ENCODE peak calls at places on chromosomes 2 and 18, in six cellular contexts. E is fibroblast of pulmonary artery, V is pancreas, Z is endodermal cell, I is thyroid gland, L is heart left ventricle. O is an unnamed sample.

GRCh38 chr2:46135936-46136335 is 161.3 kb upstream of the EPAS1 start:
- DNase-seq in E (peak; percentile 92), V (no peak), Z (no peak), I (peak; percentile 80), L (no peak), O (peak; percentile 82)

GRCh38 chr2:225771691-225772090 is 372.2 kb downstream of the NYAP2 start:
- DNase-seq in E (no peak), V (no peak), Z (no peak), I (no peak), L (no peak), O (no peak)

GRCh38 chr2:128606837-128607236 is 288.2 kb upstream of the HS6ST1 start:
- DNase-seq in E (no peak), V (no peak), Z (no peak), I (no peak), L (no peak), O (no peak)

GRCh38 chr2:55156326-55156725 is 75.8 kb downstream of the CLHC1 start:
- DNase-seq in E (no peak), V (no peak), Z (no peak), I (peak; percentile 26), L (no peak), O (peak; percentile 45)

GRCh38 chr18:32735781-32736180 is 37.0 kb downstream of the KLHL14 start:
- DNase-seq in E (peak; percentile 5), V (no peak), Z (no peak), I (no peak), L (no peak), O (peak; percentile 62)

GRCh38 chr18:3180325-3180724 is 39.4 kb downstream of the MYOM1 start:
- DNase-seq in E (peak; percentile 21), V (no peak), Z (no peak), I (no peak), L (no peak), O (peak; percentile 43)

GRCh38 chr18:58005036-58005435 is 39.0 kb upstream of the NEDD4L start:
- DNase-seq in E (peak; percentile 21), V (no peak), Z (no peak), I (no peak), L (no peak), O (peak; percentile 67)

GRCh38 chr2:16084274-16084673 is 143.9 kb downstream of the MYCN start:
- DNase-seq in E (no peak), V (no peak), Z (peak; percentile 35), I (no peak), L (no peak), O (no peak)

GRCh38 chr2:52539026-52539964 is 1228.3 kb upstream of the CHAC2 start:
- DNase-seq in E (peak; percentile 26), V (no peak), Z (no peak), I (no peak), L (no peak), O (peak; percentile 70)

GRCh38 chr2:119704670-119705120 is 25.7 kb downstream of the TMEM177 start:
- DNase-seq in E (peak; percentile 32), V (no peak), Z (no peak), I (no peak), L (no peak), O (no peak)

GRCh38 chr18:79933765-79934164 is 17.7 kb downstream of the SLC66A2 start:
- DNase-seq in E (peak; percentile 49), V (peak; percentile 69), Z (peak; percentile 79), I (no peak), L (peak; percentile 15), O (peak; percentile 79)

GRCh38 chr2:111111101-111111755 is 9.5 kb upstream of the BCL2L11 start:
- DNase-seq in E (no peak), V (no peak), Z (no peak), I (no peak), L (no peak), O (no peak)

GRCh38 chr18:32139835-32140283 is 48.2 kb downstream of the RNF138 start:
- DNase-seq in E (no peak), V (no peak), Z (no peak), I (no peak), L (no peak), O (no peak)

GRCh38 chr2:23687713-23688112 is 239.2 kb downstream of the ATAD2B start:
- DNase-seq in E (no peak), V (no peak), Z (no peak), I (no peak), L (no peak), O (no peak)

GRCh38 chr2:222468338-222468737 is 44.0 kb downstream of the SGPP2 start:
- DNase-seq in E (peak; percentile 16), V (no peak), Z (no peak), I (peak; percentile 92), L (peak; percentile 54), O (peak; percentile 15)

GRCh38 chr2:217517402-217517801 is 485.4 kb downstream of the TNS1 start:
- DNase-seq in E (no peak), V (no peak), Z (no peak), I (no peak), L (no peak), O (no peak)

GRCh38 chr2:191350826-191351225 is 105.6 kb downstream of the MYO1B start:
- DNase-seq in E (no peak), V (no peak), Z (no peak), I (no peak), L (no peak), O (no peak)

GRCh38 chr2:236763821-236764220 is 194.2 kb downstream of the ACKR3 start:
- DNase-seq in E (no peak), V (no peak), Z (no peak), I (no peak), L (no peak), O (no peak)

GRCh38 chr18:30175061-30175574 is 867.4 kb downstream of the DSC3 start:
- DNase-seq in E (no peak), V (no peak), Z (no peak), I (no peak), L (no peak), O (no peak)

GRCh38 chr2:37782721-37783438 is 111.4 kb upstream of the CDC42EP3 start:
- DNase-seq in E (no peak), V (no peak), Z (no peak), I (peak; percentile 81), L (no peak), O (no peak)

GRCh38 chr2:30758315-30758714 is 48.9 kb downstream of the CAPN13 start:
- DNase-seq in E (no peak), V (no peak), Z (no peak), I (no peak), L (no peak), O (no peak)

GRCh38 chr2:165539985-165540384 is 70.5 kb downstream of the CSRNP3 start:
- DNase-seq in E (no peak), V (no peak), Z (no peak), I (peak; percentile 59), L (no peak), O (no peak)

GRCh38 chr18:77101410-77102245 is 31.0 kb downstream of the MBP start:
- DNase-seq in E (peak; percentile 97), V (peak; percentile 62), Z (peak; percentile 83), I (peak; percentile 73), L (peak; percentile 72), O (peak; percentile 97)

GRCh38 chr2:50401772-50402653 is 629.9 kb downstream of the NRXN1 start:
- DNase-seq in E (peak; percentile 78), V (peak; percentile 22), Z (peak; percentile 90), I (peak; percentile 27), L (peak; percentile 17), O (peak; percentile 77)

GRCh38 chr2:130150181-130151144 is 5.6 kb upstream of the CCDC74B start:
- DNase-seq in E (no peak), V (no peak), Z (no peak), I (no peak), L (no peak), O (no peak)

GRCh38 chr2:11583840-11584529 is 50.1 kb downstream of the GREB1 start:
- DNase-seq in E (peak; percentile 95), V (peak; percentile 57), Z (peak; percentile 89), I (peak; percentile 68), L (peak; percentile 72), O (peak; percentile 98)

GRCh38 chr2:60934153-60934722 is 52.9 kb downstream of the REL start:
- DNase-seq in E (peak; percentile 14), V (no peak), Z (no peak), I (no peak), L (no peak), O (peak; percentile 26)

GRCh38 chr2:48607307-48608014 is 10.2 kb upstream of the GTF2A1L start:
- DNase-seq in E (peak; percentile 43), V (no peak), Z (no peak), I (no peak), L (no peak), O (no peak)

GRCh38 chr2:121955313-121956211 is 200.1 kb downstream of the TSN start:
- DNase-seq in E (no peak), V (no peak), Z (peak; percentile 56), I (no peak), L (no peak), O (no peak)

GRCh38 chr18:62279561-62279960 is 45.5 kb upstream of the TNFRSF11A start:
- DNase-seq in E (no peak), V (no peak), Z (no peak), I (no peak), L (no peak), O (no peak)

GRCh38 chr2:230060672-230061293 is 7.9 kb downstream of the SLC16A14 start:
- DNase-seq in E (no peak), V (no peak), Z (no peak), I (no peak), L (no peak), O (no peak)

GRCh38 chr2:20576598-20577115 is 74.2 kb downstream of the HS1BP3 start:
- DNase-seq in E (no peak), V (no peak), Z (no peak), I (no peak), L (no peak), O (peak; percentile 38)

GRCh38 chr2:8886876-8887275 is 49.5 kb upstream of the KIDINS220 start:
- DNase-seq in E (no peak), V (no peak), Z (no peak), I (no peak), L (no peak), O (no peak)

GRCh38 chr18:38611036-38611964 is 1045.7 kb upstream of the CELF4 start:
- DNase-seq in E (no peak), V (no peak), Z (no peak), I (no peak), L (peak; percentile 17), O (no peak)

GRCh38 chr2:159044804-159045286 is 76.4 kb downstream of the TANC1 start:
- DNase-seq in E (no peak), V (no peak), Z (peak; percentile 65), I (peak; percentile 86), L (no peak), O (no peak)

GRCh38 chr18:14086459-14087231 is 45.6 kb downstream of the ZNF519 start:
- DNase-seq in E (peak; percentile 49), V (no peak), Z (peak; percentile 79), I (no peak), L (no peak), O (peak; percentile 68)
- TF ChIP-seq CTCF in E (peak; percentile 70), V (no peak), Z (peak; percentile 92), I (peak; percentile 44), L (peak; percentile 67), O (peak; percentile 85)

GRCh38 chr2:240837621-240838020 is 17.6 kb upstream of the KIF1A start:
- DNase-seq in E (no peak), V (no peak), Z (no peak), I (no peak), L (no peak), O (no peak)
- H3K4me3 ChIP-seq in E (no peak overlapping the region), V (no peak overlapping the region), Z (no peak overlapping the region), I (no peak overlapping the region), L (no peak overlapping the region), O (no peak overlapping the region)

GRCh38 chr2:6922201-6922656 is 5.0 kb downstream of the RNF144A start:
- DNase-seq in E (no peak), V (no peak), Z (no peak), I (peak; percentile 71), L (no peak), O (peak; percentile 66)
- TF ChIP-seq CTCF in E (no peak), V (no peak), Z (peak; percentile 46), I (peak; percentile 11), L (peak; percentile 9), O (peak; percentile 47)

GRCh38 chr2:96866586-96866985 is 3.3 kb downstream of the SEMA4C start:
- DNase-seq in E (no peak), V (no peak), Z (no peak), I (no peak), L (no peak), O (no peak)
- H3K4me3 ChIP-seq in E (peak overlapping the region; percentile 89), V (no peak overlapping the region), Z (no peak overlapping the region), I (no peak overlapping the region), L (peak overlapping the region; percentile 100), O (peak overlapping the region; percentile 89)

O was measured in choroid plexus epithelial cell.